ENCODE peak calls at places on chromosomes 5 and 9, in five cellular contexts. V, T, Z, E and L are unnamed samples. For H3K4me1, the result is how much of the 10 kb centered on the place peaks cover.

GRCh38 chr5:82859439-82860140 is 217.6 kb downstream of the TMEM167A start:
- DNase-seq in V (no peak), T (no peak), Z (no peak), E (no peak), L (no peak)

GRCh38 chr9:133780962-133781827 is 43.0 kb upstream of the SARDH start:
- DNase-seq in V (no peak), T (no peak), Z (no peak), E (no peak), L (no peak)

GRCh38 chr9:35395076-35395675 is 94.7 kb upstream of the RUSC2 start:
- DNase-seq in V (no peak), T (no peak), Z (no peak), E (peak), L (no peak)

GRCh38 chr9:125261501-125262216 is at the start of gene GAPVD1:
- DNase-seq in V (peak), T (peak), Z (peak), E (peak), L (peak)

GRCh38 chr5:151153300-151153699 is 4.3 kb downstream of the ANXA6 start:
- DNase-seq in V (no peak), T (no peak), Z (no peak), E (no peak), L (no peak)

GRCh38 chr5:78601622-78602314 is 46.8 kb downstream of the LHFPL2 start:
- DNase-seq in V (peak), T (no peak), Z (peak), E (no peak), L (no peak)

GRCh38 chr9:4796988-4797956 is 4.5 kb downstream of the RCL1 start:
- DNase-seq in V (peak), T (peak), Z (peak), E (peak), L (no peak)

GRCh38 chr9:13053504-13053903 is 226.0 kb downstream of the MPDZ start:
- DNase-seq in V (no peak), T (no peak), Z (no peak), E (no peak), L (no peak)

GRCh38 chr5:125612356-125613149 is 810.7 kb upstream of the GRAMD2B start:
- DNase-seq in V (no peak), T (peak), Z (no peak), E (no peak), L (no peak)

DNA sequence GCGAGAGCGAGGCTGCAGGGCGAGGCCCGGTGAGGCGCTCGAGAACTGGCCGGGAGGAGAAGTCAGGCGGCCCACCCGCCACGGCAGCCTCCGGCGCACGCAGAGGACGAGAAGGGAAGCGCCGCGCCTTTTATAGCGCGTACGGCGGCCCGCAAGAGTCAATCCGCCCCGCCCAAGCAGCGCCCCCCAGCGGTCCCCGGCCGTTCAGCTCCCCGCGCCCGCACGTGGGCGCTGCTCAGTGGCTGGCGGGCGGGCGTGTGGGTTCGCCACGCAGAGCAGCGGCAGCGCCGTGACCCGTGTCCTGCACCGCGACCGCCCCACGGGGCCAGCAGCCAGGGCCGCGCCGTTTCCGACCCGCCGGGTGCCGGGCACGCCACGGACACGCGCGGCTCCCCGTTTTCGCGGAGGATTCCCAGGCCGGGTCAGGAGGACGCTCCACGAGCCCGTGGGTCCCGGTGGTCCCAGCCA is 14.6 kb downstream of the LCN10 start:
- DNase-seq in V (peak), T (peak), Z (peak), E (peak), L (peak)
- TF ChIP-seq POLR2A in V (peak), T (peak), Z (peak), E (peak), L (peak)

GRCh38 chr9:93464876-93465275 is 11.5 kb upstream of the FAM120AOS start:
- DNase-seq in V (no peak), T (no peak), Z (no peak), E (no peak), L (no peak)
- H3K4me1 ChIP-seq in V (half or more), T (under half), Z (under half), E (under half), L (half or more)

GRCh38 chr9:85940275-85940831 is 593 bp upstream of the NAA35 start:
- DNase-seq in V (no peak), T (no peak), Z (no peak), E (no peak), L (no peak)
- TF ChIP-seq POLR2A in V (peak), T (no peak), Z (peak), E (peak), L (no peak)

DNA sequence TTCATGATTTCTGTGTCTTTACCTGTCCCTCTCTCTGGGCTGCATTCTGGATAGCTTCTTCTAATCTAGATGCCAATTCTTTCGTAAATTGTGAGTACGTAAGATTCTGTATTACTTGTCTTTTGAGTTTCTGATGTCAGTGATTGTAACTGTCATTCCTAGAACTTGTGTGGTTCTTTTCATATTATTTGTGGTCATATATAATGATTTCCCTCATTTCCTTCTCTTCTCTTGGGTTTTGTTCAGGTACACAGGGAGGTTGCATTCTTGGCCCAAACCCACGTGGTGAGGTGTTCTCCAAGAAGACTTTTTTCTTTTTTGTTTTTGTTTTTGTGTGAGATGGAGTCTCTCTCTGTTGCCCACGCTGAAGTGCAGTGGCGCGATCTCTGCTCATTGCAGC is 13.8 kb downstream of the UGCG start:
- DNase-seq in V (no peak), T (no peak), Z (no peak), E (no peak), L (no peak)
- H3K4me1 ChIP-seq in V (under half), T (under half), Z (under half), E (under half), L (half or more)

DNA sequence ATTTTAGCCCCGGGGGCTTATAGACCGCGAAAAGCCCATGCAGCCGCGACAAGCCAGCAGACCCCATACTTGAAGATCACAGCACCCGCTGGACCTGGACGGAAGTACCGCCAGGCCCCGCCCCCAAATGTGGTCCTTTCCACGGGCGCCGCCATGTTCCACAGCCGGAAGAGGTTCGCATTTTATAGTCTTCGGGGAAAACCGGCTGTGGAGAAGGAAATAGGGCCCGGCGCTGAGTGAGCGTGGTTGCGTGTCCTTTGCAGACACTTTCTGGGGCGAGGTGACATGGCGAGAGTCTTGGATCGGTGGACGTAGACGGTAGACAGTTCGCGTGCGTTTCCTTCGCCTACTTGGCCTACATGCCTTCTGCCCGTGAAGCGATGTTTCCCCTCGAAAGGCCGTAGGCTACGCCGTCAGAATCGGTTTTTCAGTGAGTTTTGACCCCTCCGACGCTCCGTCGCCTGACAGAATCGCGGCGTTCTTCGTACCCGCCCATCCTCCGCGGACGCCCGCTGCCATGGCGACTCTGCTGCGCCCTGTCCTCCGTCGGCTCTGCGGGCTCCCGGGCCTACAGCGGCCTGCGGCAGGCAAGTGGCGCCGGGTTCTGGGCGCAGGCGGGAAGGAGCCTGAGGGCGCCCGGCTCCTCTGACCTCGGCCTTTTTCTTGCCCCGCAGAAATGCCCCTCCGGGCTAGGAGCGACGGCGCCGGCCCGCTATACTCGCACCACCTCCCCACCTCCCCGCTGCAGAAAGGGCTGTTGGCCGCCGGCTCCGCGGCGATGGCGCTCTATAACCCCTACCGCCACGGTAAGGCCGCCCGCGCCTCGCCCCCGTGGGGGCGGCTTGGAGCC is at the start of the genes COQ4 and TRUB2:
- DNase-seq in V (peak), T (peak), Z (peak), E (peak), L (peak)
- TF ChIP-seq POLR2A in V (peak), T (no peak), Z (peak), E (no peak), L (no peak)

GRCh38 chr9:127973169-127974001 is 7.4 kb downstream of the EEIG1 start:
- DNase-seq in V (no peak), T (no peak), Z (no peak), E (no peak), L (peak)
- H3K4me1 ChIP-seq in V (half or more), T (half or more), Z (half or more), E (half or more), L (half or more)

DNA sequence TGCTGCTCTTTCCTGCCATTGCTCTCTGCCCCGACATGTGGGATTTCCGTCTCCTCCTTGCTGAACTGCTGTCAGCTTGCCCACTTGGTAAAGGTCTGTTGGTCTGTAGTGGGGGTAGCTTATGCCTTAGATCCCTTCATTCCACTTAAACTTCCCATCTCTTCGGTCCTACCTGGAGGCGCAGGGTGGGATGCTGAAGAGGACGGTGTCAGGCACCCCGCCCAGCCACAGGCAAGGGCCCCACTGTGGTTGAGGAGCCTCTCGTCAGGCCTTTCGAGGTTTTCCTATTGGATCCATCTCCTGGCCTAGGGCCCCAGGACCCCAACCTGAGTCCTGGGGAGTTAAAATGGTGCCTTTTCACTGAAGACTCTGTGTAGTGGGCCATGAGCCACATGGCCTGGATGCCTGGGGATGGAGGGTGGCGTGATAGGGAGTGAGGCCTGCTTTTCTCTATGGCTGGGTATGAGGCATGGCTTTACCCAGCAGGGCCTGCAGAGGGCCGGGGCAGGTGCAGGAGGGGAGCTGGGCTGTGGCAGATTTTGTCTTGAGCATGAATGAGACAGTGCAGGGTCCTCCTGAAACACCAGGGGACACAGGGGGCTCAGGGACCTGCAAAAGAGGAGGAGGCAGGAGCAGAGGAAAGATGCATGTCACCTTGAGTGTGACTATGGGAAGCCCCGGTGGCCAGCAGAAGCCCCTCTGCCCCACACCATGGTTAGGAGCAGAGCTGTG is 25.8 kb upstream of the RNF130 start:
- DNase-seq in V (no peak), T (no peak), Z (no peak), E (no peak), L (no peak)
- TF ChIP-seq POLR2A in V (no peak), T (no peak), Z (no peak), E (no peak), L (no peak)

GRCh38 chr5:10562202-10563131 is 1.4 kb upstream of the ANKRD33B start:
- DNase-seq in V (no peak), T (no peak), Z (peak), E (no peak), L (no peak)
- H3K4me1 ChIP-seq in V (under half), T (under half), Z (under half), E (under half), L (under half)

GRCh38 chr5:132467292-132467984 is 23.1 kb downstream of the IRF1 start:
- DNase-seq in V (peak), T (no peak), Z (no peak), E (no peak), L (no peak)

GRCh38 chr5:132470596-132470995 is 20.0 kb downstream of the IRF1 start:
- DNase-seq in V (no peak), T (no peak), Z (no peak), E (no peak), L (peak)

GRCh38 chr5:132471006-132471907 is 19.3 kb downstream of the IRF1 start:
- DNase-seq in V (no peak), T (no peak), Z (no peak), E (no peak), L (peak)

GRCh38 chr5:132468665-132469379 is 21.8 kb downstream of the IRF1 start:
- DNase-seq in V (no peak), T (no peak), Z (peak), E (no peak), L (peak)

GRCh38 chr5:132469380-132470372 is 20.9 kb downstream of the IRF1 start:
- DNase-seq in V (peak), T (no peak), Z (peak), E (no peak), L (peak)
- TF ChIP-seq POLR2A in V (no peak), T (no peak), Z (no peak), E (no peak), L (no peak)